ENCODE peak calls at places on chromosomes 16 and 17, in ten cellular contexts. S, Z, W, R, L, Y, P, A, I and O are unnamed samples.

GRCh38 chr17:30952645-30953393 is 18.0 kb upstream of the RNF135 start:
- DNase-seq in R (no peak), P (peak), S (no peak), Y (no peak), L (no peak), Z (no peak), A (no peak), I (no peak), W (no peak), O (no peak)

GRCh38 chr17:20280051-20280450 is 187.3 kb downstream of the LGALS9B start:
- DNase-seq in S (no peak), Y (no peak), Z (no peak), L (no peak), P (no peak), R (no peak), W (no peak), I (no peak), A (no peak), O (no peak)

GRCh38 chr17:74599531-74599939 is 7.5 kb upstream of the CD300LD start:
- DNase-seq in Y (no peak), S (no peak), R (no peak), A (no peak), W (no peak), I (no peak), P (peak), Z (no peak), L (no peak), O (no peak)

GRCh38 chr17:1487939-1488825 is 4.3 kb downstream of the MYO1C start:
- DNase-seq in W (peak), P (no peak), L (peak), A (peak), R (peak), Y (peak), S (peak), I (peak), Z (peak), O (peak)

GRCh38 chr17:5419959-5420653 is at the start of gene RPAIN:
- DNase-seq in Y (no peak), A (peak), I (peak), L (peak), W (peak), S (peak), P (peak), Z (peak), R (peak), O (peak)

GRCh38 chr16:89295915-89296314 is 78.4 kb downstream of the ZNF778 start:
- DNase-seq in A (no peak), L (no peak), I (no peak), R (no peak), Z (no peak), P (no peak), W (no peak), Y (peak), S (no peak), O (no peak)

GRCh38 chr17:79005063-79005861 is 4.3 kb downstream of the CANT1 start:
- DNase-seq in S (peak), I (no peak), P (no peak), R (no peak), A (peak), L (no peak), W (no peak), Y (no peak), Z (no peak), O (no peak)

GRCh38 chr17:41575336-41575735 is 3.5 kb upstream of the KRT9 start:
- DNase-seq in Y (no peak), A (no peak), W (no peak), Z (no peak), P (no peak), I (no peak), L (no peak), R (no peak), S (no peak), O (no peak)

GRCh38 chr16:16940351-16940750 is 530.4 kb downstream of the XYLT1 start:
- DNase-seq in R (no peak), Z (no peak), P (no peak), W (no peak), I (no peak), S (no peak), Y (no peak), L (no peak), A (no peak), O (no peak)